ENCODE peak calls at places on chromosomes 16 and 17, in eight cellular contexts. M, F, X, I, L, O, S and W are unnamed samples.

GRCh38 chr16:66207139-66207863 is 159.2 kb upstream of the CDH5 start:
- DNase-seq in M (peak; percentile 51), F (no peak), X (no peak), I (no peak), L (peak; percentile 56), O (peak; percentile 57), S (no peak), W (no peak)

GRCh38 chr17:77779711-77780539 is 178.6 kb upstream of the TNRC6C start:
- DNase-seq in M (peak; percentile 69), F (peak; percentile 29), X (no peak), I (no peak), L (no peak), O (no peak), S (no peak), W (no peak)

GRCh38 chr17:192666-193425 is 11.4 kb upstream of the DOC2B start:
- DNase-seq in M (no peak), F (no peak), X (no peak), I (no peak), L (no peak), O (no peak), S (no peak), W (no peak)

GRCh38 chr17:78999056-78999768 is 10.4 kb downstream of the CANT1 start:
- DNase-seq in M (peak; percentile 23), F (peak; percentile 16), X (no peak), I (peak; percentile 7), L (no peak), O (no peak), S (no peak), W (no peak)

GRCh38 chr17:75352079-75352569 is 53.4 kb downstream of the GRB2 start:
- DNase-seq in M (no peak), F (no peak), X (no peak), I (no peak), L (no peak), O (no peak), S (peak; percentile 75), W (no peak)

GRCh38 chr16:58197314-58198012 is 443 bp downstream of the CSNK2A2 start:
- DNase-seq in M (peak; percentile 24), F (no peak), X (no peak), I (no peak), L (no peak), O (no peak), S (peak; percentile 17), W (no peak)

GRCh38 chr16:17404903-17405691 is 65.7 kb downstream of the XYLT1 start:
- DNase-seq in M (peak; percentile 76), F (peak; percentile 87), X (peak; percentile 49), I (no peak), L (peak; percentile 85), O (peak; percentile 76), S (no peak), W (no peak)

GRCh38 chr17:64150237-64151015 is 20.5 kb upstream of the ERN1 start:
- DNase-seq in M (no peak), F (no peak), X (no peak), I (no peak), L (peak; percentile 66), O (peak; percentile 28), S (no peak), W (no peak)

GRCh38 chr16:5296163-5296562 is 198.6 kb upstream of the EEF2KMT start:
- DNase-seq in M (no peak), F (no peak), X (no peak), I (no peak), L (no peak), O (no peak), S (no peak), W (no peak)

GRCh38 chr16:53457670-53458069 is 23.4 kb downstream of the RBL2 start:
- DNase-seq in M (no peak), F (no peak), X (peak; percentile 57), I (no peak), L (no peak), O (no peak), S (no peak), W (peak; percentile 84)

GRCh38 chr17:72515291-72516065 is 394.7 kb downstream of the SOX9 start:
- DNase-seq in M (no peak), F (peak; percentile 65), X (no peak), I (no peak), L (no peak), O (peak; percentile 51), S (no peak), W (no peak)

GRCh38 chr16:2852731-2853507 is 5.1 kb downstream of the PRSS22 start:
- DNase-seq in M (no peak), F (no peak), X (no peak), I (no peak), L (peak; percentile 84), O (no peak), S (no peak), W (no peak)

GRCh38 chr17:78329263-78330059 is 30.4 kb downstream of the SOCS3 start:
- DNase-seq in M (no peak), F (no peak), X (no peak), I (no peak), L (no peak), O (peak; percentile 83), S (peak; percentile 72), W (no peak)

GRCh38 chr17:79519152-79519523 is 91.7 kb downstream of the RBFOX3 start:
- DNase-seq in M (no peak), F (no peak), X (no peak), I (no peak), L (no peak), O (no peak), S (no peak), W (no peak)

GRCh38 chr17:81960130-81960958 is 643 bp downstream of the NOTUM start:
- DNase-seq in M (no peak), F (no peak), X (no peak), I (no peak), L (no peak), O (no peak), S (no peak), W (no peak)

GRCh38 chr16:17452931-17453330 is 17.8 kb downstream of the XYLT1 start:
- DNase-seq in M (no peak), F (no peak), X (no peak), I (no peak), L (no peak), O (no peak), S (no peak), W (no peak)

DNA sequence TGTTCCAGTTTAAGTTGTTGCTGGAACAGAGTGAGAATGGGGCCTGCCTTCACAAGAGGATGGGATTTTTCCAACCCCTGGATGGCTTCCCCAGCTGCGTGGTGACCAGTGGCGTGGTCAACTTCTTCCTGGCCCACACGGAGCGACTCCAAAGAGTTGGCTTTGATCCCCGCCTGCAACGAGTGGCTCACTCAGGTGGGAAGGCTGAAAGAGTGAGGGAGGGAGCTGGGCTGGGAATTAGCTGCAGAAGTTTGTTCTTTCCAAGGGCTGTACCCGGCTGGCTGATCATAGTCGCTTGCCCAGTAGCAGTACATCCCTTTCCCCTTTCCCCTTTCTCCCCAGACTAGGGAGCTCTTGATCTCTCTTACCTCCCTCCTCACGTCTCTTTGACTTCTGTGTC is 36.1 kb downstream of the B4GALNT2 start:
- DNase-seq in M (no peak), F (no peak), X (no peak), I (no peak), L (no peak), O (no peak), S (no peak), W (no peak)
- TF ChIP-seq CTCF in M (no peak), F (no peak), X (no peak), I (no peak), L (no peak), O (no peak), S (no peak), W (no peak)

DNA sequence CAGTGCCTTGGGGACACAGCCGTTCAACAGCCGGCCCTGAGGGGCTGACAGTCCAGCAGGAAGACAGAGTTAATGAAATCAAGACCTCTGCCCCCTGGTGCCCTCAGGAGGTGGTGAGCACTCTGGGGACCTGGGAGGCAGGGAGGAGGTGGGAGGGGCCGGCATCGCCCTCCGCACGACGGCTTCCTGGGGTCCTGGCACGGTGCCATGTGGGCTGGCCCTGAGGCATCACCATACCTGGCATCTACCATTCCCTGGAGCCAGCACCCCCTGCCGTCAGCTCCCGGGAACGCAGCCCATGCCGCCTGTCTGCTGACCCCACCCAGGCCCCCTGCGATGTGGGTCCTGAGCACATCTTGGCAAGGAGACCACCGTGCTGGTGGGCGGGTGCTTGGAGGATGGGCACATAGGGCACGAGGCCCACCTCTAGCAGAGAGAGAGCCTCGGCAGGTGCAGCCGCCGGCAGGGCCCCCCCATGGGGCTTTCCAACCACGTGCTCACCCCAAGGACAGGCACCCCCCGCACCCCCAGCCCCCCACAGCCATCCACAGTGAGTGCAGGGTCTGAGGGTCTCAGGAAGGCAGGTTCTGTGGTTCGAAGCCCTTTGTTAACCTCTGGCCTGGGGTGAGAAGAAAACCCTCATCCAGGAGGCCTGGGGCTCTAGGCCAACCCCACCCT is 52.5 kb downstream of the ZFPM1 start:
- DNase-seq in M (peak; percentile 52), F (peak; percentile 77), X (peak; percentile 89), I (peak; percentile 76), L (no peak), O (peak; percentile 9), S (peak; percentile 95), W (peak; percentile 53)
- TF ChIP-seq CTCF in M (peak; percentile 13), F (peak; percentile 53), X (peak; percentile 81), I (no peak), L (peak; percentile 24), O (peak; percentile 41), S (peak; percentile 95), W (peak; percentile 35)

DNA sequence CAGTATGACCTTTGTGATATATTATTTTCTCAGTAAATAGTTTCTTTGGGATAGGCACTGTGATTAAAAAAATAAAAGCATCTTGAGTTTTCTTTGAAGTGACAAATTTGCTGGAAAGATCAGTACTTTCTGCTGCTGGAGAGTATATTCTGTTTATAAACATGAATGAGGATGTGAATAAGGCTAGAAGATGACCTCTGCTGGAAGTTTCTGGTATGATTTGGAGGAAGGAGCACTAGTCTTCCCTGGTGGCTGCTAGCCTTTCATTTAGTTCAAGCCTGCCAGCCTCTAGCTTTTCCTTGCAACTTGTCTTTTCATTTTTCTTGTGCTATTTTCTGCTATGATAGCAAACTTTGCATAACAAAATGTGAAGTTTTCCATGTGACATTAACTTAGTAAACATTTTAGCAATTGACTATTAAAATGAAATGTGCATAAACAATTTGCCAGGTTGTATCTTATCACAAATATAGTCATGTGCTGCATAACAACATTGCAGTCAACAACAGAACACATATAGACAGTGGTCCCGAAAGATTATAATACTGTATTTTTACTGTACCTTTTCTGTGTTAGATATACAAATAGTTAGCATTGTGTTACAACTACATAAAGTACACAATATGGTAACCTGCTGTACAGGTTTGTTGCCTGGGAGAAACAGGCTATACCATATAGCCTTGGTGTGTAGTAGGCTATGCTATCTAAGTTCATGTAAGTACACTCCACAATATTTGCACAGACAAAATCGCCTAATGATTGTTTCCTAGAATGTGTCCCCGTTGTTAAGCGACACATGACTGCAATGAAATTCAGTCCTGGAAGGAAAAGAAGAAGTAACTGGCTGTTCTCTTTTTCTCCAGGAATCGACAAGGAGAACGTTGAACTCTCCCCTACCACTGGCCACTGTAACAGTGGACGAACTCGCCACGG is 18.1 kb upstream of the RAB11FIP4 start:
- DNase-seq in M (no peak), F (no peak), X (no peak), I (no peak), L (no peak), O (peak; percentile 81), S (no peak), W (no peak)
- TF ChIP-seq CTCF in M (peak; percentile 29), F (no peak), X (peak; percentile 46), I (no peak), L (peak; percentile 70), O (peak; percentile 64), S (peak; percentile 13), W (peak; percentile 91)

DNA sequence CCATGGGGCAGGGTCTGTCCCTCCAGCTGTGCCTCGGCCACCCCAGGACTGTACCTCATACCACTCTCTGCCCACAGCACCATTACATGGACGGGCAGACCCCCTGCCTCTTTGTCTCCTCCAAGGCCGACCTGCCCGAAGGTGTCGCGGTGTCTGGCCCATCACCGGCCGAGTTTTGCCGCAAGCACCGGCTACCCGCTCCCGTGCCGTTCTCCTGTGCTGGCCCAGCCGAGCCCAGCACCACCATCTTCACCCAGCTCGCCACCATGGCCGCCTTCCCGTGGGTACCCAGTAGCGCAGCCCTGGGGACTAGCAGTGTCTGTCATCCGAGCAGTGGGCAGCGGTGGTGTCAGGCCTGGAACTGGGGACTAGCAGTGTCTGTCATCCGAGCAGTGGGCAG is 2.6 kb upstream of the RHBDL1 start:
- DNase-seq in M (no peak), F (no peak), X (no peak), I (no peak), L (no peak), O (no peak), S (no peak), W (no peak)
- TF ChIP-seq CTCF in M (no peak), F (no peak), X (no peak), I (no peak), L (no peak), O (no peak), S (no peak), W (no peak)